ENCODE peak calls at places on chromosomes 6 and 20, in five cellular contexts. T, K, L, P and D are unnamed samples.

GRCh38 chr20:49318091-49318429 is 40.2 kb upstream of the ZNFX1 start:
- DNase-seq in T (no peak), K (no peak), L (no peak), P (no peak), D (no peak)

GRCh38 chr6:43086022-43086658 is 10.0 kb downstream of the PTK7 start:
- DNase-seq in P (no peak), L (no peak), K (peak), T (no peak), D (no peak)

GRCh38 chr20:3751664-3752385 is 15.7 kb downstream of the ADISSP start:
- DNase-seq in L (no peak), P (peak), T (peak), K (no peak), D (no peak)

GRCh38 chr6:139518556-139519091 is 144.2 kb upstream of the CITED2 start:
- DNase-seq in L (no peak), T (no peak), P (no peak), K (no peak), D (no peak)

GRCh38 chr20:46031701-46032254 is 2.8 kb downstream of the SLC12A5 start:
- DNase-seq in T (peak), K (no peak), P (no peak), L (no peak), D (no peak)

GRCh38 chr6:79750806-79751205 is 119.7 kb downstream of the SH3BGRL2 start:
- DNase-seq in P (no peak), L (no peak), K (no peak), T (no peak), D (no peak)

GRCh38 chr20:36462440-36463211 is 78.7 kb upstream of the MYL9 start:
- DNase-seq in T (peak), P (peak), K (no peak), L (no peak), D (no peak)

GRCh38 chr6:35471836-35472345 is 3.7 kb downstream of the RPL10A start:
- DNase-seq in K (no peak), L (no peak), T (no peak), P (no peak), D (no peak)

GRCh38 chr20:45968801-45969711 is 2.9 kb downstream of the ZNF335 start:
- DNase-seq in L (no peak), T (peak), K (no peak), P (no peak), D (peak)

GRCh38 chr20:52171025-52171424 is 20.6 kb downstream of the ZFP64 start:
- DNase-seq in K (no peak), L (no peak), T (no peak), P (no peak), D (no peak)

GRCh38 chr6:61711849-61712248 is 574.2 kb downstream of the KHDRBS2 start:
- DNase-seq in L (no peak), K (no peak), P (no peak), T (no peak), D (no peak)

GRCh38 chr20:5977223-5977622 is 26.8 kb downstream of the MCM8 start:
- DNase-seq in P (no peak), L (no peak), T (no peak), K (no peak), D (no peak)

GRCh38 chr6:37019065-37019450 is 13.6 kb downstream of the FGD2 start:
- DNase-seq in L (no peak), T (no peak), K (no peak), P (no peak), D (no peak)

GRCh38 chr20:20549267-20549612 is 163.2 kb downstream of the RALGAPA2 start:
- DNase-seq in T (no peak), P (no peak), L (no peak), K (no peak), D (no peak)

GRCh38 chr20:46151936-46152335 is 33.8 kb downstream of the CD40 start:
- DNase-seq in L (no peak), P (no peak), K (peak), T (no peak), D (no peak)

GRCh38 chr6:36673882-36674281 is 4.6 kb upstream of the CDKN1A start:
- DNase-seq in K (no peak), T (no peak), L (no peak), P (no peak), D (no peak)

GRCh38 chr6:135673671-135674309 is 176.2 kb upstream of the AHI1 start:
- DNase-seq in L (no peak), T (no peak), P (no peak), K (no peak), D (no peak)

GRCh38 chr6:168377481-168377850 is 57.9 kb upstream of the DACT2 start:
- DNase-seq in K (no peak), T (no peak), L (no peak), P (peak), D (no peak)

GRCh38 chr6:166420351-166420750 is 37.6 kb upstream of the MPC1 start:
- DNase-seq in T (no peak), L (no peak), K (no peak), P (no peak), D (no peak)
- TF ChIP-seq CTCF in T (no peak), L (no peak), K (no peak), P (no peak), D (no peak)

GRCh38 chr6:69768664-69769063 is 28.1 kb downstream of the LMBRD1 start:
- DNase-seq in P (no peak), L (no peak), K (no peak), T (no peak), D (no peak)
- TF ChIP-seq CTCF in P (no peak), L (peak), K (no peak), T (no peak), D (peak)

GRCh38 chr20:32207626-32208498 is at the start of the genes PLAGL2 and POFUT1:
- DNase-seq in K (peak), T (peak), L (no peak), P (peak), D (peak)
- TF ChIP-seq CTCF in K (peak), T (peak), L (no peak), P (no peak), D (no peak)

GRCh38 chr6:110723017-110723416 is 92.3 kb downstream of the CDK19 start:
- DNase-seq in L (no peak), K (no peak), T (no peak), P (no peak), D (no peak)
- TF ChIP-seq CTCF in L (no peak), K (no peak), T (no peak), P (no peak), D (no peak)

GRCh38 chr6:156780117-156780641 is 3.0 kb downstream of the ARID1B start:
- DNase-seq in T (no peak), K (peak), P (no peak), L (peak), D (no peak)
- TF ChIP-seq CTCF in T (no peak), K (no peak), P (no peak), L (no peak), D (no peak)

DNA sequence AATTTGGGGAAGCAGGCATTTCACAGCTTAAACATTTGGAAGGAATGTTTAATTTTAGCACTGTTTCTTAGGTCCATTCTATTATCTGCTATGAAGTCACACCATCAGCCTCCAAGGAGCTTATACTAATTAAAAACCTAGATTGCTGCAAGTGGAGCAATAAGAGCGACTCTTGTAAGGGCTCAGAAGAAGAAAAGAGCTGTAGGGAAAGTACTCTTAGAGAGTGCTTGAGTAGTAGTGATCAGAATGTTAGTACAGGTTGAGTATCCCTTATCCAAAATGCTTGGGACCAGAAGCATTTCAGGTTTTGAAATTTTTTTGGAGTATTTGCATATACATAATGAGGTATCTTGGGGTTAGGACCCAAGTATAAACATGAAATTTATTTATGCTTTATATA is 285.3 kb downstream of the UBE3D start:
- DNase-seq in T (no peak), P (no peak), L (no peak), K (no peak), D (no peak)
- TF ChIP-seq CTCF in T (no peak), P (no peak), L (no peak), K (no peak), D (no peak)

GRCh38 chr20:53676987-53677386 is 83.3 kb upstream of the ZNF217 start:
- DNase-seq in K (no peak), L (no peak), P (no peak), T (no peak), D (no peak)

GRCh38 chr20:53677447-53678314 is 84.0 kb upstream of the ZNF217 start:
- DNase-seq in T (no peak), K (no peak), L (no peak), P (no peak), D (no peak)

GRCh38 chr20:53679597-53680309 is 86.1 kb upstream of the ZNF217 start:
- DNase-seq in K (no peak), L (no peak), P (no peak), T (no peak), D (no peak)

GRCh38 chr20:53678315-53678989 is 84.8 kb upstream of the ZNF217 start:
- DNase-seq in T (no peak), K (no peak), P (no peak), L (no peak), D (no peak)

DNA sequence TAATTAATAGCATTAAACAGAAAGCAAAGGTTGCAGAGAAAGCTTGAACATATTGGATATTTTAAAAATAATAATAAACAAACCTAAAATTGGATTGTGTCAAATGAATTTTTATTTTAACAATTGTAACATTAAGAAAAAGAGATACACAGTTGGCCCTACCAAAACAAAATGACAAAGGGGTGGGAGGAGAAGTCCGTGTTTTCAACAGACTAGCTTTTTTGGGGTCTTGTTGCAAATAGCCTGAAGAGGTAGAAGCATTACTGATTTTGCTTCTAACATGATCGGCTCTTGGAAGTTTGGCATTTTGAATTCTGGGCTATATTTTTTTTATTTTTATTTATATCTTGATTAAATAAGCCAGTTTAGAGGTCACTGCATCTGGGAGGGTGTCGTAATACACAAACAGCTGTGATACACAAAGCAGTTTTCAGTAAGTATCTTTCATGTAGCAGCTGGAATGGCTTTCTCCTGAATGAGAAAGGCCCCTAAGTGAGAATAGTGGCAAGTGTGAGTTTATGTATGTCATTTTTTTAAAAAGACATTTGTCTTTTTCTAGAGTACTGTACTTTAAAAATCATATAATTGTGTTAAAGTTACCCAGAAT is 85.5 kb upstream of the ZNF217 start:
- DNase-seq in T (no peak), P (no peak), L (no peak), K (no peak), D (no peak)
- TF ChIP-seq CTCF in T (no peak), P (no peak), L (no peak), K (no peak), D (no peak)

GRCh38 chr6:26311385-26312095 is 53.5 kb upstream of the BTN3A2 start:
- DNase-seq in K (no peak), T (no peak), L (no peak), P (no peak), D (no peak)
- TF ChIP-seq CTCF in K (no peak), T (no peak), L (no peak), P (no peak), D (no peak)

GRCh38 chr6:122947355-122947754 is 48.7 kb upstream of the CLVS2 start:
- DNase-seq in L (no peak), T (no peak), K (peak), P (no peak), D (no peak)
- TF ChIP-seq CTCF in L (peak), T (no peak), K (no peak), P (peak), D (no peak)